ENCODE peak calls at places on chromosomes 16 and 17, in six cellular contexts. Z, A, B, X, D and W are unnamed samples.

GRCh38 chr16:55701442-55702319 is 45.9 kb downstream of the SLC6A2 start:
- DNase-seq in B (no peak), Z (peak; percentile 67), A (peak; percentile 61), X (peak; percentile 65), D (peak; percentile 74), W (peak; percentile 39)

GRCh38 chr17:3929181-3929580 is 12.9 kb upstream of the P2RX1 start:
- DNase-seq in X (no peak), Z (no peak), A (no peak), B (no peak), D (no peak), W (no peak)

GRCh38 chr16:84292032-84292431 is 2.6 kb upstream of the WFDC1 start:
- DNase-seq in D (peak; percentile 34), Z (peak; percentile 64), A (no peak), X (no peak), B (no peak), W (no peak)

GRCh38 chr17:80101160-80101945 is at the start of gene GAA:
- DNase-seq in D (peak; percentile 87), X (peak; percentile 94), A (peak; percentile 91), B (peak; percentile 84), Z (peak; percentile 83), W (peak; percentile 37)

GRCh38 chr17:5933430-5933829 is 136.7 kb upstream of the WSCD1 start:
- DNase-seq in X (no peak), B (no peak), A (no peak), D (no peak), Z (no peak), W (no peak)

GRCh38 chr17:11719852-11720251 is 121.6 kb downstream of the DNAH9 start:
- DNase-seq in D (no peak), X (no peak), B (no peak), Z (no peak), A (no peak), W (peak; percentile 1)

GRCh38 chr16:54055191-54055590 is 231.4 kb downstream of the IRX3 start:
- DNase-seq in X (no peak), D (no peak), A (no peak), B (no peak), Z (no peak), W (no peak)

GRCh38 chr17:30170415-30170987 is 53.9 kb downstream of the NSRP1 start:
- DNase-seq in X (no peak), A (no peak), Z (no peak), D (no peak), B (no peak), W (peak; percentile 80)

GRCh38 chr17:81461607-81462500 is 50.7 kb downstream of the ACTG1 start:
- DNase-seq in A (no peak), Z (peak; percentile 75), B (no peak), X (no peak), D (no peak), W (no peak)

GRCh38 chr16:18050777-18051176 is 285.8 kb downstream of the NPIPA8 start:
- DNase-seq in B (no peak), X (no peak), D (no peak), A (no peak), Z (no peak), W (no peak)

GRCh38 chr16:77868478-77868877 is 80.1 kb downstream of the VAT1L start:
- DNase-seq in D (no peak), B (no peak), X (no peak), Z (no peak), A (no peak), W (no peak)

GRCh38 chr16:2783581-2784375 is 3.6 kb downstream of the PRSS33 start:
- DNase-seq in X (no peak), D (no peak), Z (no peak), A (no peak), B (no peak), W (no peak)

GRCh38 chr16:13453325-13453724 is 466.6 kb upstream of the ERCC4 start:
- DNase-seq in Z (no peak), X (peak; percentile 11), D (no peak), A (no peak), B (no peak), W (peak; percentile 62)

GRCh38 chr17:59361916-59362810 is 30.7 kb downstream of the YPEL2 start:
- DNase-seq in D (no peak), Z (no peak), B (peak; percentile 57), X (no peak), A (no peak), W (peak; percentile 38)

GRCh38 chr16:10356870-10357842 is 28.7 kb upstream of the ATF7IP2 start:
- DNase-seq in D (no peak), A (no peak), B (no peak), X (no peak), Z (no peak), W (no peak)

GRCh38 chr17:74532115-74532514 is 840 bp upstream of the CD300LB start:
- DNase-seq in B (no peak), A (no peak), Z (peak; percentile 95), D (peak; percentile 86), X (no peak), W (no peak)

GRCh38 chr17:15342460-15342859 is 1.1 kb upstream of the TEKT3 start:
- DNase-seq in B (no peak), D (no peak), Z (no peak), X (no peak), A (no peak), W (peak; percentile 41)

GRCh38 chr17:37608369-37609169 is 649 bp downstream of the SYNRG start:
- DNase-seq in D (peak; percentile 81), B (no peak), Z (peak; percentile 77), A (no peak), X (peak; percentile 85), W (peak; percentile 28)

GRCh38 chr16:2008631-2009301 is 855 bp downstream of the ZNF598 start:
- DNase-seq in Z (peak; percentile 68), X (no peak), B (peak; percentile 33), D (no peak), A (no peak), W (no peak)

GRCh38 chr16:12097523-12098428 is 121.2 kb downstream of the SNX29 start:
- DNase-seq in A (no peak), B (no peak), D (no peak), Z (no peak), X (no peak), W (peak; percentile 79)

GRCh38 chr16:5791011-5791410 is 693.4 kb upstream of the EEF2KMT start:
- DNase-seq in A (no peak), Z (no peak), X (no peak), D (no peak), B (no peak), W (no peak)

GRCh38 chr16:68264128-68265077 is at the start of gene SLC7A6:
- DNase-seq in Z (peak; percentile 88), B (peak; percentile 77), A (peak; percentile 80), D (peak; percentile 81), X (peak; percentile 80), W (peak; percentile 45)

GRCh38 chr17:2058521-2059124 is 3.7 kb downstream of the HIC1 start:
- DNase-seq in X (peak; percentile 55), B (peak; percentile 59), D (peak; percentile 82), A (peak; percentile 87), Z (peak; percentile 83), W (no peak)

GRCh38 chr16:81471882-81472281 is 27.3 kb downstream of the CMIP start:
- DNase-seq in D (no peak), A (no peak), X (no peak), B (no peak), Z (no peak), W (no peak)

GRCh38 chr16:81469183-81469677 is 24.6 kb downstream of the CMIP start:
- DNase-seq in X (no peak), D (no peak), Z (no peak), B (no peak), A (no peak), W (no peak)

GRCh38 chr16:81469710-81470481 is 25.3 kb downstream of the CMIP start:
- DNase-seq in A (peak; percentile 34), B (peak; percentile 36), D (no peak), X (no peak), Z (peak; percentile 98), W (no peak)

GRCh38 chr16:81472391-81472790 is 27.8 kb downstream of the CMIP start:
- DNase-seq in A (no peak), D (no peak), X (no peak), B (no peak), Z (no peak), W (no peak)

GRCh38 chr16:81470796-81471636 is 26.4 kb downstream of the CMIP start:
- DNase-seq in A (no peak), Z (no peak), X (no peak), D (no peak), B (no peak), W (no peak)
- H3K4me3 ChIP-seq in A (no peak overlapping the region), Z (no peak overlapping the region), X (no peak overlapping the region), D (no peak overlapping the region), B (no peak overlapping the region), W (no peak overlapping the region)

GRCh38 chr17:48831549-48831883 is 681 bp downstream of the CALCOCO2 start:
- DNase-seq in A (no peak), Z (no peak), D (no peak), B (no peak), X (no peak), W (no peak)
- TF ChIP-seq CTCF in A (no peak), Z (no peak), D (no peak), B (no peak), X (no peak), W (no peak)

DNA sequence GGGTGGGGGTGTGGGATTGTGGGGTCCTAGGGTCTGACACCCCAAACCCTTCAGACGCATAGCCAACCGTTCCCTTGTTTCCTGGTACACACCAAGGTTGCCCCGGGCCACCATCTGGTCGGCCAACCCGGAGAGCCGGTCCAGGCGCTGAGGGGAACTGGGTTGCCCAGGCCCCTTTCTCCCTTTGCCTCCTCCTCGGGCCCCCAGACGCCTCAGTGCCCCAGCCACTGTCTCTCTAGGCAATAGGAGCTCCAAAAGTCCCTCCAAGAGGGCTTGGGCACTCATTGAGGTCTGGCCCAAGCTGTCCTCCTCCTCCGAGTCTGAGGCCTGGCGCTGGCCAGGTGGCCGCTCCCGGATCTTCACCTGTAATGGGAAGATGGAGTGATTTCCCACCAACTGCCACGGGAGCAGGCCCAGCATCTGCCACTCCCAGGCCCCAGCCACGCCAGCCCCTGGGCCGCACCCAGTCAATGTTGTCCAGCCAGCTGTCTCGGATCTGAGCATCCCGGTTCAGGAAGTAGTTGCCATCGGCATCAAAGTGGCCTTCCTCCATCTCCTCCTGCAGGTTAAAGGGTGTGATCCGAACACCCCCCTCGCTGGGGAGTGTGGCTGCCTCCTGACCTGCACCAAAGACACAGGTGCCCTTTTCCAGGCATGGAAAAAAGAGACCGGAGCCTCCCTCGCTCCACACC is 1.5 kb downstream of the CD2BP2 start:
- DNase-seq in D (no peak), X (no peak), Z (no peak), A (no peak), B (no peak), W (no peak)
- H3K4me3 ChIP-seq in D (peak overlapping the region; percentile 100), X (no peak overlapping the region), Z (peak overlapping the region; percentile 77), A (peak overlapping the region; percentile 82), B (peak overlapping the region; percentile 70), W (no peak overlapping the region)

DNA sequence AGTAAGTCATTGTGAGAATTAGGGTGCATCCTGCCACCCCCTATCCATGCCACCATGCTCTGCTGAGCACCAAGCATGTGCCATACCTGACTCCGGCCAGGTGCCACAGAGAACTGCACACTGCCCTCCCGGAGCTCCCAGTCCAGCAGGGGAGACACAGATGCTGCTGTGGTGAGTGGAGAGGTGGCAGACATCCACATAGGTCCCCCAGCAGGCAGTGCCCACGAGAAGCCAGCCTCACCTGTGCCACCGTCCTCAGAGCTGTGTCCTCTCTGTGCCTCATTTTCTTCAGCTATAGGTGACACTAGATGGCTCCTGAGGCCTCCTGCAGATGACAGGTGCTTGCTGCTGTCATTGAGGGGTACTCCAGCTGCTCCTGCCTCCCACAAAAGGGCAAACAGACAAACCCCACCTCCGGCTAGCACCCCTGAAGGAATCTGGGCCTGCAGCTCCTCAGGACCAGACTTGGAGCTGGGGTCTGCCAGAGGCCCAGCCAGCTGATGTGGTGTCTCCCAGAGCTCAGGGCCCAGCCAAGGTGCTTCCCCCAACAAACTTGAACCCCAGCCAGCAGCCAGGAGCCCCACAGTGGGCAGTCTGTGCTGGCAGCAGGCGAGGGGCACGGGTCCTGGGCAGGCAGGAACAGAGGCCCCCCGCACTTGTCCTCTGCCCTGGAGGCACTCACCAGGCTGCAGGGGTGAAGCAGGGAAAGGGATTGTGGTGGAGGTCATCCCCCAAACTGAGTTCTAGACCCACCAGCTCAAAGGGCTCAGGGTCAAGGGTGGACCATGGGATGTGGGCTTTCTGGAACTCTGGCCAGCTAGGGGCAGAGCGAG is 17.1 kb downstream of the FOXJ1 start:
- DNase-seq in B (no peak), X (no peak), Z (no peak), A (no peak), D (no peak), W (no peak)
- TF ChIP-seq CTCF in B (no peak), X (no peak), Z (no peak), A (no peak), D (no peak), W (no peak)